ENCODE peak calls at places on chromosomes 13 and 19, in six cellular contexts. P is mesendoderm, Q is neuronal stem cell, R is H9, X is IMR-90, B is trophoblast cell. O is an unnamed sample.

GRCh38 chr13:102877285-102877684 is 31.5 kb downstream of the ERCC5 start:
- DNase-seq in P (peak), Q (no peak), R (no peak), X (peak), B (no peak), O (peak)

GRCh38 chr13:28522871-28523270 is 27.9 kb upstream of the FLT1 start:
- DNase-seq in P (no peak), Q (no peak), R (no peak), X (no peak), B (no peak), O (no peak)

GRCh38 chr19:17285415-17286135 is 3.9 kb downstream of the ANKLE1 start:
- DNase-seq in P (no peak), Q (no peak), R (no peak), X (no peak), B (no peak), O (no peak)

GRCh38 chr13:31111136-31111535 is 50.6 kb downstream of the HSPH1 start:
- DNase-seq in P (no peak), Q (no peak), R (no peak), X (peak), B (no peak), O (no peak)

GRCh38 chr19:31378404-31378803 is 29.2 kb upstream of the TSHZ3 start:
- DNase-seq in P (no peak), Q (no peak), R (no peak), X (peak), B (no peak), O (peak)

GRCh38 chr19:15373644-15374043 is 5.9 kb downstream of the AKAP8 start:
- DNase-seq in P (no peak), Q (no peak), R (no peak), X (no peak), B (no peak), O (no peak)

GRCh38 chr13:44474122-44474910 is 100.7 kb downstream of the SERP2 start:
- DNase-seq in P (peak), Q (no peak), R (no peak), X (peak), B (peak), O (peak)

GRCh38 chr13:107373551-107373950 is 805.6 kb upstream of the ARGLU1 start:
- DNase-seq in P (peak), Q (peak), R (peak), X (peak), B (peak), O (peak)

GRCh38 chr13:36673838-36674326 is at the start of gene SERTM1:
- DNase-seq in P (peak), Q (peak), R (peak), X (no peak), B (peak), O (no peak)

GRCh38 chr13:90675129-90675528 is 672.4 kb upstream of the MIR17HG start:
- DNase-seq in P (no peak), Q (no peak), R (no peak), X (no peak), B (no peak), O (no peak)

GRCh38 chr19:42283248-42284065 is 14.4 kb downstream of the CIC start:
- DNase-seq in P (peak), Q (peak), R (peak), X (peak), B (peak), O (peak)

GRCh38 chr13:29748097-29748496 is 102.3 kb downstream of the UBL3 start:
- DNase-seq in P (no peak), Q (no peak), R (no peak), X (no peak), B (no peak), O (no peak)

GRCh38 chr19:58586131-58586765 is 13.1 kb upstream of the MZF1 start:
- DNase-seq in P (peak), Q (no peak), R (no peak), X (no peak), B (no peak), O (no peak)

GRCh38 chr13:83829800-83830199 is 52.5 kb downstream of the SLITRK1 start:
- DNase-seq in P (peak), Q (no peak), R (no peak), X (no peak), B (no peak), O (no peak)

GRCh38 chr13:51177188-51177587 is 45.0 kb upstream of the FAM124A start:
- DNase-seq in P (no peak), Q (no peak), R (no peak), X (no peak), B (no peak), O (no peak)

GRCh38 chr13:22496803-22497508 is 683.8 kb upstream of the SGCG start:
- DNase-seq in P (no peak), Q (no peak), R (no peak), X (no peak), B (no peak), O (no peak)

GRCh38 chr13:44237276-44237767 is 136.3 kb upstream of the SERP2 start:
- DNase-seq in P (no peak), Q (no peak), R (no peak), X (peak), B (peak), O (peak)

GRCh38 chr13:30043631-30043925 is 193.2 kb upstream of the UBL3 start:
- DNase-seq in P (no peak), Q (no peak), R (no peak), X (no peak), B (no peak), O (no peak)

GRCh38 chr13:110882228-110882627 is 32.6 kb downstream of the ANKRD10 start:
- DNase-seq in P (no peak), Q (no peak), R (no peak), X (no peak), B (no peak), O (peak)

GRCh38 chr19:925087-925911 is 536 bp upstream of the ARID3A start:
- DNase-seq in P (peak), Q (peak), R (peak), X (peak), B (peak), O (peak)

GRCh38 chr13:38872693-38873092 is 117.9 kb downstream of the STOML3 start:
- DNase-seq in P (peak), Q (peak), R (peak), X (peak), B (peak), O (peak)

GRCh38 chr19:46303345-46303701 is 6.5 kb downstream of the HIF3A start:
- DNase-seq in P (no peak), Q (no peak), R (no peak), X (no peak), B (no peak), O (no peak)
- H2BK120ac ChIP-seq in P (no peak), Q (no peak), R (no peak), X (no peak), B (peak), O (peak)

GRCh38 chr19:11265177-11265784 is 3.0 kb upstream of the DOCK6 start:
- DNase-seq in P (no peak), Q (no peak), R (no peak), X (no peak), B (no peak), O (no peak)

GRCh38 chr19:11265785-11266236 is 3.5 kb upstream of the DOCK6 start:
- DNase-seq in P (no peak), Q (no peak), R (no peak), X (no peak), B (no peak), O (no peak)

GRCh38 chr19:11261902-11262839 is at the start of gene DOCK6:
- DNase-seq in P (peak), Q (peak), R (peak), X (no peak), B (peak), O (peak)

GRCh38 chr19:11263726-11264125 is 1.4 kb upstream of the DOCK6 start:
- DNase-seq in P (no peak), Q (no peak), R (no peak), X (no peak), B (peak), O (no peak)

GRCh38 chr19:11264452-11265176 is 2.3 kb upstream of the DOCK6 start:
- DNase-seq in P (peak), Q (no peak), R (peak), X (no peak), B (no peak), O (no peak)
- H2BK120ac ChIP-seq in P (no peak), Q (no peak), R (no peak), X (no peak), B (no peak), O (no peak)

GRCh38 chr19:22263121-22263520 is 23.1 kb upstream of the ZNF729 start:
- DNase-seq in P (no peak), Q (no peak), R (no peak), X (no peak), B (no peak), O (no peak)
- H2BK120ac ChIP-seq in P (no peak), Q (no peak), R (no peak), X (no peak), B (no peak), O (no peak)

GRCh38 chr19:18330865-18331264 is 8.0 kb upstream of the LSM4 start:
- DNase-seq in P (no peak), Q (no peak), R (no peak), X (no peak), B (no peak), O (no peak)
- H2BK120ac ChIP-seq in P (no peak), Q (no peak), R (no peak), X (no peak), B (peak), O (no peak)

GRCh38 chr19:35122687-35123551 is 7.3 kb downstream of the FXYD3 start:
- DNase-seq in P (no peak), Q (no peak), R (no peak), X (no peak), B (no peak), O (no peak)
- H2BK120ac ChIP-seq in P (no peak), Q (no peak), R (no peak), X (no peak), B (no peak), O (no peak)

GRCh38 chr19:41226053-41226873 is 7.2 kb downstream of the AXL start:
- DNase-seq in P (peak), Q (peak), R (peak), X (peak), B (peak), O (peak)
- H2BK120ac ChIP-seq in P (no peak), Q (peak), R (no peak), X (peak), B (peak), O (peak)

GRCh38 chr13:46951516-46951915 is 54.7 kb upstream of the HTR2A start:
- DNase-seq in P (no peak), Q (no peak), R (no peak), X (no peak), B (no peak), O (no peak)

GRCh38 chr13:46947425-46948191 is 50.8 kb upstream of the HTR2A start:
- DNase-seq in P (peak), Q (no peak), R (peak), X (no peak), B (no peak), O (no peak)

GRCh38 chr13:46949211-46949610 is 52.4 kb upstream of the HTR2A start:
- DNase-seq in P (no peak), Q (no peak), R (no peak), X (no peak), B (no peak), O (no peak)

GRCh38 chr13:46953331-46953730 is 56.5 kb upstream of the HTR2A start:
- DNase-seq in P (no peak), Q (no peak), R (no peak), X (no peak), B (no peak), O (no peak)

DNA sequence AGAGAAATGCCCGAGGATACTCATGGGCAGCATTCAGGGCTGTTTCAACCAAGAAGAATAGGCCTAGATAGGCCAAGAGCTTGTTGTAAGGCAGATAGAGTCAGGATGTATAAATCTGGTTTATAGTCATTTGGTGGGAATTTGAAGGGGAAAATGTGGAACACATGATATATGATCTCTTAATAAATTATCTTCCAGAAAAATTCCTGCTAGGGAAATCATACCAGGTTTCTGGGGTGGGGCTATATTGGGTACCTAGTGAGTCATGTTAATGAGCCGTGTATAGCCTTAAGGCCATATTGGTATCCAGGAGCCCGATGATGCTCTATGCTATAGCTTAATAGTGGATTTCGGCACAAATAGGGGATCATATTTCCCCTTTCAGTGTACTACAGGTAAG is 51.5 kb upstream of the HTR2A start:
- DNase-seq in P (no peak), Q (no peak), R (no peak), X (no peak), B (no peak), O (no peak)
- H2BK120ac ChIP-seq in P (no peak), Q (no peak), R (no peak), X (no peak), B (no peak), O (no peak)

GRCh38 chr19:52492201-52492960 is 35.1 kb upstream of the ZNF808 start:
- DNase-seq in P (peak), Q (peak), R (peak), X (no peak), B (peak), O (no peak)

GRCh38 chr19:52494518-52494917 is 33.0 kb upstream of the ZNF808 start:
- DNase-seq in P (no peak), Q (no peak), R (no peak), X (peak), B (peak), O (no peak)

GRCh38 chr19:52498571-52498970 is 28.9 kb upstream of the ZNF808 start:
- DNase-seq in P (no peak), Q (no peak), R (no peak), X (no peak), B (peak), O (no peak)

GRCh38 chr19:52492991-52493470 is 34.4 kb upstream of the ZNF808 start:
- DNase-seq in P (peak), Q (peak), R (peak), X (no peak), B (peak), O (no peak)
- H2BK120ac ChIP-seq in P (no peak), Q (no peak), R (no peak), X (no peak), B (no peak), O (no peak)

O was measured in mesenchymal stem cell.